ENCODE peak calls at places on chromosome 12, in seven cellular contexts. C is cardiac fibroblast, K is lung, B is fibroblast of pulmonary artery, D is HCT116, J is HepG2, W is tibial nerve. M is an unnamed sample.
A peak's percentile ranks its signal among the peaks of the same experiment; 100 is the strongest.

GRCh38 chr12:131912526-131913274 is 16.4 kb upstream of the PUS1 start:
- DNase-seq in C (peak; percentile 89), K (peak; percentile 50), B (peak; percentile 87), D (peak; percentile 57), J (peak; percentile 24), W (peak; percentile 61), M (peak; percentile 84)

GRCh38 chr12:103909811-103910210 is 20.4 kb upstream of the HSP90B1 start:
- DNase-seq in C (peak; percentile 41), K (no peak), B (peak; percentile 37), D (no peak), J (no peak), W (no peak), M (peak; percentile 24)

GRCh38 chr12:52945389-52946232 is 3.3 kb upstream of the KRT18 start:
- DNase-seq in C (peak; percentile 88), K (peak; percentile 59), B (peak; percentile 84), D (no peak), J (peak; percentile 92), W (no peak), M (peak; percentile 48)

GRCh38 chr12:124231980-124232653 is 62.8 kb upstream of the RFLNA start:
- DNase-seq in C (no peak), K (peak; percentile 59), B (no peak), D (no peak), J (no peak), W (no peak), M (no peak)

GRCh38 chr12:59372971-59373370 is 222.9 kb upstream of the SLC16A7 start:
- DNase-seq in C (peak; percentile 3), K (no peak), B (no peak), D (peak; percentile 8), J (no peak), W (no peak), M (no peak)

GRCh38 chr12:132302466-132303358 is 26.7 kb downstream of the GALNT9 start:
- DNase-seq in C (no peak), K (no peak), B (no peak), D (no peak), J (no peak), W (no peak), M (no peak)

GRCh38 chr12:63915105-63915830 is 70.8 kb downstream of the SRGAP1 start:
- DNase-seq in C (peak; percentile 68), K (no peak), B (peak; percentile 73), D (peak; percentile 70), J (no peak), W (no peak), M (peak; percentile 70)

GRCh38 chr12:69689638-69690037 is 9.5 kb downstream of the BEST3 start:
- DNase-seq in C (no peak), K (no peak), B (no peak), D (no peak), J (no peak), W (no peak), M (no peak)

GRCh38 chr12:31629756-31630732 is 29.4 kb upstream of the ETFBKMT start:
- DNase-seq in C (peak; percentile 85), K (no peak), B (peak; percentile 79), D (no peak), J (no peak), W (no peak), M (no peak)

GRCh38 chr12:2169964-2170363 is 117.2 kb downstream of the CACNA1C start:
- DNase-seq in C (no peak), K (no peak), B (no peak), D (no peak), J (no peak), W (no peak), M (peak; percentile 32)

GRCh38 chr12:131831021-131831571 is 2.9 kb downstream of the MMP17 start:
- DNase-seq in C (peak; percentile 14), K (no peak), B (peak; percentile 22), D (no peak), J (no peak), W (no peak), M (peak; percentile 29)

GRCh38 chr12:122681814-122682213 is 21.3 kb downstream of the HCAR2 start:
- DNase-seq in C (peak; percentile 79), K (peak; percentile 31), B (peak; percentile 61), D (no peak), J (no peak), W (no peak), M (no peak)

GRCh38 chr12:20438307-20438779 is 70.0 kb downstream of the PDE3A start:
- DNase-seq in C (peak; percentile 82), K (no peak), B (peak; percentile 85), D (no peak), J (no peak), W (no peak), M (no peak)

GRCh38 chr12:55728185-55728931 is 451 bp downstream of the CD63 start:
- DNase-seq in C (peak; percentile 80), K (peak; percentile 83), B (peak; percentile 69), D (no peak), J (no peak), W (peak; percentile 67), M (peak; percentile 27)

GRCh38 chr12:4278582-4278939 is 5.0 kb downstream of the CCND2 start:
- DNase-seq in C (no peak), K (peak; percentile 84), B (no peak), D (no peak), J (no peak), W (peak; percentile 38), M (no peak)

GRCh38 chr12:131641315-131641714 is 69.6 kb upstream of the SFSWAP start:
- DNase-seq in C (no peak), K (no peak), B (no peak), D (no peak), J (no peak), W (no peak), M (no peak)

GRCh38 chr12:115394498-115395220 is 710.7 kb upstream of the TBX3 start:
- DNase-seq in C (no peak), K (no peak), B (no peak), D (no peak), J (peak; percentile 46), W (no peak), M (no peak)

GRCh38 chr12:23424685-23425084 is 524.8 kb downstream of the SOX5 start:
- DNase-seq in C (no peak), K (no peak), B (no peak), D (no peak), J (no peak), W (no peak), M (no peak)

GRCh38 chr12:62767946-62768345 is 167.0 kb downstream of the PPM1H start:
- DNase-seq in C (no peak), K (no peak), B (no peak), D (no peak), J (no peak), W (no peak), M (no peak)

GRCh38 chr12:24838531-24838950 is 110.4 kb downstream of the BCAT1 start:
- DNase-seq in C (peak; percentile 95), K (no peak), B (peak; percentile 95), D (no peak), J (no peak), W (peak; percentile 31), M (peak; percentile 69)

GRCh38 chr12:10717410-10717809 is 5.7 kb downstream of the YBX3 start:
- DNase-seq in C (peak; percentile 61), K (no peak), B (peak; percentile 67), D (no peak), J (no peak), W (no peak), M (no peak)

GRCh38 chr12:10272466-10272865 is 35.2 kb upstream of the KLRD1 start:
- DNase-seq in C (no peak), K (no peak), B (no peak), D (no peak), J (no peak), W (no peak), M (no peak)

DNA sequence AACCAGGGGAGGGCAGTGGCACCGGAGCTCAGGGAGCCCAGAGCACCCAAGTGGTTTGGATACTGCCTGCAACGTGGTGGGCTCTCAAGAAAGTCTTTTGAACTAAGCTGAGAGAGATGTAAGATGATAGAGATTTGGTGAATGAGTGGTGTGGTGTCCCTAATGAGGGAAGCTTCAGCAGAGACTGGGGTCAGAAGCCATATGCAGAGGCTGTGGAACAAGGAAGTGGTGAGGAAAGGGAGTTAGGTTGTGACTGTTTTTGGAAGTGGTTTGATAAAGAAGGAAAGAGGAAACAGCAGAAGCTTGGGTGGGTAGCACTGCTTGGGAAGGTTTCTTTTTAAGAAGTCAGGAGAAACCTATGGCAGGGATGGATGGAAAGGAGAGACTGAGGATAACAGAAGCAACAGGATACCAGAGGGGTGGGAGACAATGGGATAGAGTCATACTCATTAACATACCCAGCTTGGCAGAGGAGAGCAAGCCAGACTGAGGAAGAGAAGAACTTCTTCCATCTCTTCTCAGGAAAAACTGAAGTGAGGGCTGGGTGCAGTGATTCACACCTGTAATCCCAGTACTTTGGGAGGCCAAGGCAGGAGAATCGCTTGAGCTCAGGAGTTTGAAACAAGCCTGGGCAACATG is 24.1 kb downstream of the SLC4A8 start:
- DNase-seq in C (no peak), K (no peak), B (no peak), D (no peak), J (no peak), W (no peak), M (no peak)
- TF ChIP-seq CTCF in C (no peak), K (no peak), B (no peak), D (no peak), J (no peak), W (no peak), M (no peak)

GRCh38 chr12:95790912-95791849 is 617 bp upstream of the NTN4 start:
- DNase-seq in C (no peak), K (peak; percentile 41), B (no peak), D (no peak), J (no peak), W (no peak), M (no peak)
- TF ChIP-seq CTCF in C (no peak), K (no peak), B (no peak), D (no peak), J (peak; percentile 24), W (no peak), M (no peak)

DNA sequence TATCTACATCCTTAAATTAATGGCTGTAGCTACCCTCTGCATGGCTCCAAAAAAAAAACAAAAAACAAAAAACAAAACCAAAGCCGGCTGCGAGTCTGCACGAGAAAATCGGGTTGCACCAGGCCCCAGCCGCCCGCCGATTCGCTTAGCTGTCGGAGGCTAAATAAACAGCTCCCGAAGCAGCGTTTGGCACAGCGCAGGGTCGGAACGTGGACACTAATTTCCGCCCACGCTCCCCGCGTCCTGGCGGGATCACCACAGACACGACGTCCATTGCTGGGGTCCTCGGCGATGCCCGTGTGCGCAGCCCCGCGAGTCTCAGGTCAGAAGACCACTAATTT is 745 bp upstream of the ERC1 start:
- DNase-seq in C (peak; percentile 69), K (peak; percentile 61), B (peak; percentile 56), D (no peak), J (peak; percentile 33), W (peak; percentile 48), M (peak; percentile 63)
- TF ChIP-seq CTCF in C (no peak), K (no peak), B (no peak), D (no peak), J (no peak), W (no peak), M (no peak)

GRCh38 chr12:48105867-48106563 is at the start of gene SENP1:
- DNase-seq in C (peak; percentile 91), K (peak; percentile 89), B (peak; percentile 89), D (peak; percentile 78), J (peak; percentile 80), W (peak; percentile 67), M (peak; percentile 80)
- TF ChIP-seq CTCF in C (peak; percentile 38), K (no peak), B (peak; percentile 9), D (no peak), J (peak; percentile 46), W (peak; percentile 78), M (peak; percentile 49)

GRCh38 chr12:26001530-26001929 is 43.0 kb downstream of the RASSF8 start:
- DNase-seq in C (no peak), K (no peak), B (no peak), D (no peak), J (no peak), W (no peak), M (no peak)
- TF ChIP-seq CTCF in C (no peak), K (no peak), B (no peak), D (no peak), J (peak; percentile 17), W (no peak), M (no peak)

GRCh38 chr12:66235626-66236281 is 46.7 kb downstream of the IRAK3 start:
- DNase-seq in C (peak; percentile 38), K (no peak), B (peak; percentile 27), D (no peak), J (no peak), W (no peak), M (no peak)
- TF ChIP-seq CTCF in C (no peak), K (no peak), B (peak; percentile 12), D (no peak), J (no peak), W (peak; percentile 16), M (peak; percentile 65)